ENCODE peak calls at places on chromosome 20, in seven cellular contexts. L, U, N, O, F, T and V are unnamed samples.

GRCh38 chr20:57652865-57653545 is 32.8 kb upstream of the ZBP1 start:
- DNase-seq in O (no peak), L (no peak), N (peak; percentile 22), U (no peak), T (no peak), F (no peak), V (no peak)

GRCh38 chr20:44967207-44967807 is 995 bp downstream of the STK4 start:
- DNase-seq in O (no peak), N (no peak), U (no peak), T (no peak), L (no peak), F (no peak), V (no peak)

GRCh38 chr20:3203315-3204123 is 963 bp downstream of the DDRGK1 start:
- DNase-seq in L (no peak), T (peak; percentile 20), U (no peak), O (no peak), F (peak; percentile 54), N (peak; percentile 33), V (no peak)

GRCh38 chr20:51565741-51566140 is 23.2 kb upstream of the NFATC2 start:
- DNase-seq in U (no peak), N (no peak), O (peak; percentile 32), F (no peak), T (no peak), L (peak; percentile 39), V (no peak)

GRCh38 chr20:38827770-38828281 is 22.3 kb downstream of the PPP1R16B start:
- DNase-seq in U (no peak), N (no peak), L (no peak), O (no peak), F (no peak), T (no peak), V (no peak)

GRCh38 chr20:805713-806112 is 27.8 kb upstream of the FAM110A start:
- DNase-seq in T (no peak), U (no peak), L (no peak), N (no peak), F (no peak), O (peak; percentile 12), V (no peak)

GRCh38 chr20:34485068-34485634 is 31.1 kb upstream of the DYNLRB1 start:
- DNase-seq in O (no peak), F (no peak), U (no peak), T (no peak), L (no peak), N (no peak), V (no peak)

GRCh38 chr20:14751191-14751590 is 413.8 kb upstream of the FLRT3 start:
- DNase-seq in N (no peak), F (no peak), U (no peak), L (no peak), T (no peak), O (no peak), V (no peak)

GRCh38 chr20:37764333-37764935 is 70.6 kb downstream of the CTNNBL1 start:
- DNase-seq in T (no peak), N (no peak), O (no peak), U (no peak), F (no peak), L (no peak), V (no peak)

GRCh38 chr20:8803065-8803464 is 265.8 kb upstream of the PLCB4 start:
- DNase-seq in O (no peak), F (no peak), N (no peak), T (peak; percentile 74), U (no peak), L (no peak), V (no peak)

GRCh38 chr20:5719861-5720401 is 30.3 kb upstream of the SHLD1 start:
- DNase-seq in U (no peak), N (no peak), F (no peak), L (peak; percentile 86), T (no peak), O (peak; percentile 65), V (no peak)

GRCh38 chr20:36493801-36494114 is 47.6 kb upstream of the MYL9 start:
- DNase-seq in L (peak; percentile 52), N (peak; percentile 41), O (peak; percentile 78), U (peak; percentile 59), T (no peak), F (peak; percentile 58), V (peak; percentile 59)

GRCh38 chr20:63955281-63955845 is 853 bp downstream of the UCKL1 start:
- DNase-seq in F (no peak), U (no peak), T (peak; percentile 52), L (no peak), O (no peak), N (no peak), V (no peak)
- TF ChIP-seq CTCF in F (no peak), U (peak; percentile 36), T (peak; percentile 50), L (peak; percentile 26), O (peak; percentile 40), N (peak; percentile 23), V (peak; percentile 24)

DNA sequence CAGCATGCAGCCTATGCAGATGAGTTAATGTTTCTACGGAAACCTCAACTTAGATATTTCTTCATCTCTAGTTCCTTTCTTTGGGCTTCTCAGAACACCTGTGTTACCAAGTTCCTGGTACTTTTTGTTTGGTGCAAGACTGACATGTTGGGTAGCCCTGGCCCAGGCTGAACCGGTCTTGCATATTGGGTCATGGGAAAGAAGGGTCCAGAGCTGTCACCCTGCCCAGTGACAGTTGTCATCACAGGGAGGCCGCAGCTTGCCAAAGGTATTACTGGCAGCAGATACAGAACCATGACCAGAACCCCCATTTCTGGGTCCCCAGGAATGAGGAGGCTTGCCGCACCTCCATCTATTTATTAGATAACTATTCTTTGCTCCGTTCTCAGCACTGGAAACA is 40.2 kb downstream of the PDYN start:
- DNase-seq in U (no peak), N (no peak), L (no peak), T (no peak), F (no peak), O (no peak), V (no peak)
- TF ChIP-seq CTCF in U (no peak), N (no peak), L (no peak), T (no peak), F (no peak), O (no peak), V (no peak)

GRCh38 chr20:41135187-41135887 is 2.0 kb upstream of the PLCG1 start:
- DNase-seq in N (peak; percentile 61), L (no peak), O (peak; percentile 14), U (no peak), T (peak; percentile 70), F (peak; percentile 55), V (no peak)
- TF ChIP-seq CTCF in N (peak; percentile 81), L (peak; percentile 88), O (peak; percentile 58), U (peak; percentile 62), T (peak; percentile 76), F (peak; percentile 71), V (peak; percentile 49)

DNA sequence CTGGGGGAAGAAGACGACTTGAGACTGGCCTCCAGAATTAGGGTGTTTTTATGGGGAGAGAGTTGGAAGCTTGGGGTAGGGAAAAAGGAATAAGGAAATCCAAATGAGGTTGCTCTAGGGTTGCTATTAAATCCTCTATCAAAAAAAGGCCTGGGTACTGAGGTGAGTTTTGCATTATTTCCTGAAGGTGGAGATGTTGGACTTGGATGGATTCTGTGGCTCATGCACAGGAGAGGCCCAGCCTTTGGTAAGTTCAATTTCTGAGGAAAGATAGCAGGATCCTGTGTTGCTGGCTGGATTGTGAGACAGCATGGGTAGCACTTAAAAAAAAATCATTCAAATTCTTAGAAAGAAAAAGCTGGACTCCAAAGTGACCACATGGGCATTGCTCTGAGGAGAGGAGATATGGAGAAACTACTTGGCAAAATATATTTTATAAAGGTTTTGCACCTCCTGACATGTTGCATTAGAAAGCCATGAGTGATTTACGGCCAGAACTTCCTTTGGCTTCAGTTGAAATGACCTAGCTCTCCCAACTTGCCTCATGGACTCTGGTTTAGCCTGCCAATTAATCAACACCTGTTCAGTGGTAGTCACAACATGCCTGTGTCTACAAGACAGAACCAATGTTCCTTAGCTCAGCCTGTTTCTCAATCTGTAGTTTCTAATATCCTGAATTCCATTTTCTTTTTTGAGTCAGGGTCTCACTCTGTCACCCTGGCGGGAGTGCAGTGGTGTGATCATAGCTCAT is 152.1 kb upstream of the RALGAPA2 start:
- DNase-seq in L (no peak), N (no peak), O (no peak), U (no peak), F (no peak), T (peak; percentile 44), V (no peak)
- TF ChIP-seq CTCF in L (no peak), N (no peak), O (no peak), U (no peak), F (peak; percentile 39), T (no peak), V (no peak)

GRCh38 chr20:13222319-13222716 is 1.2 kb downstream of the ISM1 start:
- DNase-seq in U (no peak), O (no peak), L (no peak), N (no peak), F (no peak), T (no peak), V (no peak)

GRCh38 chr20:13220857-13221297 is at the start of gene ISM1:
- DNase-seq in F (peak; percentile 32), U (no peak), T (peak; percentile 36), N (no peak), L (no peak), O (no peak), V (no peak)

GRCh38 chr20:13221313-13221672 is 219 bp downstream of the ISM1 start:
- DNase-seq in T (no peak), F (no peak), N (no peak), L (no peak), O (no peak), U (no peak), V (no peak)

GRCh38 chr20:13220194-13220856 is 749 bp upstream of the ISM1 start:
- DNase-seq in F (peak; percentile 77), L (no peak), N (peak; percentile 27), O (peak; percentile 3), U (no peak), T (peak; percentile 69), V (no peak)

GRCh38 chr20:13221673-13222318 is 722 bp downstream of the ISM1 start:
- DNase-seq in F (peak; percentile 69), U (no peak), T (peak; percentile 83), N (no peak), L (peak; percentile 37), O (peak; percentile 43), V (no peak)
- TF ChIP-seq CTCF in F (no peak), U (peak; percentile 7), T (no peak), N (no peak), L (peak; percentile 16), O (no peak), V (no peak)

GRCh38 chr20:45970646-45971424 is 1.2 kb downstream of the ZNF335 start:
- DNase-seq in F (peak; percentile 33), L (peak; percentile 17), O (peak; percentile 19), T (no peak), N (peak; percentile 30), U (no peak), V (no peak)

GRCh38 chr20:45969712-45970634 is 2.0 kb downstream of the ZNF335 start:
- DNase-seq in U (no peak), N (no peak), T (peak; percentile 73), F (peak; percentile 37), O (peak; percentile 64), L (peak; percentile 55), V (no peak)

GRCh38 chr20:45972500-45973183 is 639 bp upstream of the ZNF335 start:
- DNase-seq in L (no peak), O (no peak), U (no peak), N (no peak), T (no peak), F (no peak), V (no peak)

GRCh38 chr20:45971425-45971674 is 653 bp downstream of the ZNF335 start:
- DNase-seq in T (no peak), F (no peak), N (no peak), O (no peak), L (no peak), U (no peak), V (no peak)

GRCh38 chr20:45971675-45972499 is at the start of gene ZNF335:
- DNase-seq in N (peak; percentile 95), L (peak; percentile 90), F (peak; percentile 94), T (peak; percentile 97), O (peak; percentile 96), U (peak; percentile 60), V (peak; percentile 95)
- TF ChIP-seq CTCF in N (peak; percentile 44), L (peak; percentile 27), F (peak; percentile 52), T (peak; percentile 18), O (peak; percentile 17), U (peak; percentile 39), V (peak; percentile 24)